ENCODE peak calls at places on chromosomes 2 and 18, in nine cellular contexts. K is stimulated activated naive CD4-positive, alpha-beta T cell; F is coronary artery; X is NCI-H2171; V is Caki2; M is hypothalamus; Y is choroid plexus epithelial cell; W is fibroblast of the aortic adventitia; A is H54. S is an unnamed sample.

GRCh38 chr2:219073413-219074129 is 12.8 kb upstream of the IHH start:
- DNase-seq in K (no peak), F (no peak), X (peak), V (peak), M (no peak), Y (peak), W (peak), A (no peak), S (no peak)

GRCh38 chr2:173760553-173760952 is 204.6 kb downstream of the SP3 start:
- DNase-seq in K (no peak), F (no peak), X (no peak), V (no peak), M (no peak), Y (peak), W (peak), A (no peak), S (no peak)

GRCh38 chr18:39841133-39842041 is 2113.6 kb upstream of the PIK3C3 start:
- DNase-seq in K (no peak), F (no peak), X (peak), V (peak), M (peak), Y (peak), W (peak), A (no peak), S (no peak)

GRCh38 chr18:77209587-77209986 is 40.1 kb upstream of the GALR1 start:
- DNase-seq in K (no peak), F (no peak), X (no peak), V (no peak), M (no peak), Y (peak), W (no peak), A (no peak), S (no peak)

GRCh38 chr18:5251117-5251516 is 44.4 kb downstream of the ZBTB14 start:
- DNase-seq in K (no peak), F (no peak), X (no peak), V (no peak), M (no peak), Y (no peak), W (no peak), A (no peak), S (no peak)

GRCh38 chr18:44679912-44680270 is 797 bp upstream of the SETBP1 start:
- DNase-seq in K (no peak), F (no peak), X (peak), V (no peak), M (no peak), Y (peak), W (peak), A (no peak), S (no peak)

GRCh38 chr2:96146151-96146880 is 1.1 kb upstream of the DUSP2 start:
- DNase-seq in K (peak), F (no peak), X (no peak), V (no peak), M (peak), Y (no peak), W (no peak), A (no peak), S (peak)

GRCh38 chr2:241173557-241173956 is 14.9 kb upstream of the ANO7 start:
- DNase-seq in K (no peak), F (no peak), X (no peak), V (no peak), M (no peak), Y (no peak), W (no peak), A (no peak), S (no peak)

GRCh38 chr2:41414486-41415230 is 633.2 kb upstream of the PKDCC start:
- DNase-seq in K (no peak), F (no peak), X (no peak), V (peak), M (no peak), Y (peak), W (peak), A (peak), S (no peak)

GRCh38 chr2:119650971-119651370 is 28.0 kb upstream of the TMEM177 start:
- DNase-seq in K (no peak), F (no peak), X (no peak), V (no peak), M (no peak), Y (peak), W (no peak), A (no peak), S (no peak)

GRCh38 chr2:107263596-107264090 is 377.7 kb upstream of the ST6GAL2 start:
- DNase-seq in K (no peak), F (no peak), X (peak), V (no peak), M (no peak), Y (no peak), W (no peak), A (no peak), S (no peak)

GRCh38 chr2:8679827-8680731 is 1.8 kb upstream of the ID2 start:
- DNase-seq in K (no peak), F (peak), X (peak), V (peak), M (no peak), Y (peak), W (peak), A (no peak), S (no peak)

GRCh38 chr2:157946919-157947557 is 70.9 kb upstream of the ACVR1 start:
- DNase-seq in K (no peak), F (no peak), X (no peak), V (no peak), M (no peak), Y (no peak), W (no peak), A (no peak), S (no peak)

GRCh38 chr2:12731701-12732280 is 15.1 kb downstream of the TRIB2 start:
- DNase-seq in K (no peak), F (no peak), X (no peak), V (no peak), M (no peak), Y (no peak), W (no peak), A (no peak), S (no peak)

S was measured in mesenteric fat pad.